ENCODE peak calls at places on chromosomes 4 and X, in six cellular contexts. P, J, V, O, Z and T are unnamed samples.

GRCh38 chr4:152938237-152938969 is 2.3 kb downstream of the FHDC1 start:
- ATAC-seq in P (no peak), J (no peak), V (no peak), O (no peak), Z (no peak), T (no peak)

GRCh38 chr4:110193822-110194761 is 4.3 kb downstream of the ELOVL6 start:
- ATAC-seq in P (peak), J (peak), V (peak), O (peak), Z (peak), T (peak)

GRCh38 chr4:87377816-87378215 is 13.2 kb downstream of the HSD17B11 start:
- ATAC-seq in P (no peak), J (no peak), V (no peak), O (no peak), Z (no peak), T (no peak)

GRCh38 chr4:2051086-2051485 is 8.0 kb upstream of the NAT8L start:
- ATAC-seq in P (no peak), J (no peak), V (no peak), O (no peak), Z (no peak), T (no peak)

GRCh38 chr4:165784672-165785071 is 88.4 kb upstream of the TLL1 start:
- ATAC-seq in P (no peak), J (no peak), V (peak), O (no peak), Z (no peak), T (peak)

GRCh38 chrX:73855546-73855945 is 292.5 kb downstream of the CHIC1 start:
- ATAC-seq in P (no peak), J (peak), V (no peak), O (peak), Z (peak), T (no peak)

GRCh38 chrX:153903991-153904957 is at the start of gene AVPR2:
- ATAC-seq in P (no peak), J (no peak), V (peak), O (no peak), Z (peak), T (peak)

GRCh38 chr4:9949573-9949972 is 71.7 kb downstream of the SLC2A9 start:
- ATAC-seq in P (no peak), J (no peak), V (no peak), O (no peak), Z (no peak), T (no peak)

GRCh38 chr4:41998019-41998418 is 7.7 kb downstream of the SLC30A9 start:
- ATAC-seq in P (no peak), J (no peak), V (no peak), O (no peak), Z (no peak), T (no peak)

GRCh38 chrX:7077910-7078245 is 69.6 kb upstream of the STS start:
- ATAC-seq in P (no peak), J (no peak), V (no peak), O (no peak), Z (no peak), T (no peak)

GRCh38 chrX:136863826-136864225 is 16.7 kb downstream of the RBMX start:
- ATAC-seq in P (no peak), J (no peak), V (no peak), O (no peak), Z (no peak), T (no peak)

GRCh38 chrX:136867518-136867917 is 13.0 kb downstream of the RBMX start:
- ATAC-seq in P (peak), J (peak), V (no peak), O (no peak), Z (no peak), T (no peak)

GRCh38 chrX:136866337-136867095 is 14.0 kb downstream of the RBMX start:
- ATAC-seq in P (peak), J (peak), V (no peak), O (peak), Z (no peak), T (peak)

GRCh38 chrX:136867096-136867491 is 13.4 kb downstream of the RBMX start:
- ATAC-seq in P (peak), J (no peak), V (no peak), O (no peak), Z (no peak), T (peak)

DNA sequence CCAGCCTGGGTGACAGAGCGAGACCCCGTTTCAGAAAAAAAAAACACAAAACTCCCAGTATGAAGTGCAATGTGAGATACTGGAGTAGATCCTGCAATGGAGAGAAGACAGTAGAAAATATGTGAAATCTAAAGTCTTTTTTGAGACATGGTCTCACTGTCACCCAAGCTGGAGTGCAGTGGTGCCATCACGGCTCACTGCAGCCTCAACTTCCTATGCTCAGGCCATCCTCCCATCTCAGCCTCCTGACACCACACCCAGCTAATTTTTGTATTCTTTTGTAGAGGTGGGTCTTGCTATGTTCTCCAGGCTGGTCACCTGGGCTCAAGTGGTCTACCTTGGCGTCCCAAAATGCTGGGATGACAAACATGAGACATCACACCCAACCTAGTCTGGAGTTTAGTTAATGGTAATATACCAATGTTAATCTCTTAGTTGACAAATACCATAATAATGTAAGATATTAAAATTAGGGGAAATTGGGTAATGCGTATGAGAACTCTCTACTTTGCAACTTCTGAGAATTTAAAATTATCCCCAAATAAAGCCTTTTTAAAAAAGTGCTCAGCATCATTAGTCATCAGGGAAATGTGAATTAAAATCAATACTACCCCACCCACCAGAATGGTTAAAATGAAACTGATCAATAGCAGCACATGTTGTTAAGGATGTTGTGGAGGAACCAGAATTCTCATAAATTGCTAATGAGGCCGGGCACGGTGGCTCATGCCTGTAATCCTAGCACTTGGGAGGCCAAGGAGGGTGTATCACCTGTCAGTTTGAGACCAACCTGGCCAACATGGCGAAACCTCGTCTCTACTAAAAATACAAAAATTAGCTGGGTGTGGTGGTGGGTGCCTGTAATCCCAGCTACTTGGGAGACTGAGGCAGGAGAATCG is 15.0 kb downstream of the RBMX start:
- ATAC-seq in P (no peak), J (peak), V (no peak), O (no peak), Z (no peak), T (no peak)
- TF ChIP-seq POLR2A in P (no peak), J (no peak), V (no peak), O (peak), Z (no peak), T (no peak)

DNA sequence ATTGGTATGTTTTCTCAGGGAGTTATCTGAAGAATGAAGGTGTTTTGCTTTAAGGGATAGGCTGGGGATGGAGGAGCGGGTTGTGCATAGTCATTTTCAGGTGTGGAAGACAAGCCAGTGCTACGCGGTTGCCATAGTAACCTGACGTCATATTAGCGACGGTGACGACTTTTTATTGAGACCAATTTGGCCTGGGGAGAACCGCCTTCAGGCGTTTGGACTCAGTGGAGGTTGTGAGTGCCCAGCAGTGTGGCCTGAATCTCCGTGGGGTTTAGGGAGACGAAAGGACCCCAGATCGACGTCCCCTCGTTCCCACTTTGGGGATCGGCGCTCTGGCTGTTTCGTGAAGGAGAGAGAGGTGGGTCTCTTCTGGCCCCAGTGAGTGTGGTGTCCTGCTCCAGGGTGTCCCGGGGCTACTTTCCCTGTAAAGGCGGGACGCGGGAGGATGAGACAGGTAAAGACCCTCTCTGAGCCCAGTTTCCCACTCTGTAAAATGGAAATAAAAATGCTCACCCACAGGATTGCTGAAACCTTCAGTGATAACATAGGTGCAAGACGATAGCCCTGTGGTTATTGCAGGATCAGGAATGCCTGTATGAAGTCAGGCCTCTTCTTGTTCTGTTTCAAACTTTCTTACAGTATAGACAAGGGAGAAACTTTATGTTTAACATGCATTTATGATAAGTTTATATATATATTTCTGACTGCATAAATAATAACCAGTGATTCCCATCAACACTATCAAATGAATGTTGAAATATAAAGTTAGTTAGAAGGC is 48.6 kb downstream of the GPRASP3 start:
- ATAC-seq in P (peak), J (peak), V (peak), O (peak), Z (peak), T (peak)
- TF ChIP-seq POLR2A in P (peak), J (peak), V (no peak), O (peak), Z (peak), T (no peak)

DNA sequence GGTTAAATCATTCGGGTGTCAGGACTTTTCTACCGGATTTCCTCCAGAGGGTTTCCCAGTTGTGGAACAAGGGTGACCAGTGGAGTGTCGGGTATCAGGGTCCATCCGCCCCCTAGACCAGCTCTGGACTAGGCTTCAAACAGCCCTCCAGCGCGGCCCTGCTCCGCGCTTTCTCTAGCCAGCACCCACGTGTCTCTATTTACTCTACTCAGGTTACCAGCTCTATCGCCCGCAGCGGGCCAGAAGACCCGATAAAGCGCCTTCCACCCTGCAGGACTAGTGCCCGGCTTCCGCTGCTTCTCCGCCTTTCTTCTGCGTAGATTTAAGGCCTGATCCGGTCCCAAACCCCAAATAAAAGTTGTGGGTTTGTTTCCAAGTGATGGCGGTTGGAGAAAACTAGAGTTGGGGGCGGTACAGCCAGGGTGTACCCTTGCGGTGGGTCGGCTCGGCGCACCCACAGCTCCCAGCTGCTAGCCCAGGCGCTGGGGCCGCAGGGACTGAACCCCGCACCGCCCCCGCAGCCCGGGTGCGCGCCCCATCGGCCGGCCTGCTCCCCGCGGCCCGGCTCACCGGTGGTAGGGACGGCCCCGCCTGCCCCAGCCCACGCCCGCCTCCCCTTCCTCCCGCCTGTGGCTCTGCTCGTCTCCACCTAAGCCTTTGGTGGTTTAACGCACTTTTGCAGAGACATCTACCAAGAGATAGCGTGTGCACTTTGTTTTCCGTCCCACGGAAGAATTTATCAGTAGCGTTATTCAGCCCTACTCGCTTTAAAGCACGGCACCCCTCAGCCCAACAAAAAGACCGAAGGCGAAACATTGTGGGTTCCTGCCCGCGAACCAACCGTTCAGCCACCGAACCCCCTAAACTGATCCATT is 2.1 kb downstream of the LEF1 start:
- ATAC-seq in P (peak), J (no peak), V (no peak), O (peak), Z (peak), T (no peak)
- TF ChIP-seq POLR2A in P (no peak), J (no peak), V (no peak), O (no peak), Z (no peak), T (no peak)

GRCh38 chr4:121876070-121876469 is 5.8 kb upstream of the BBS7 start:
- ATAC-seq in P (no peak), J (no peak), V (no peak), O (no peak), Z (no peak), T (no peak)

GRCh38 chr4:121873604-121874003 is 3.3 kb upstream of the BBS7 start:
- ATAC-seq in P (no peak), J (no peak), V (no peak), O (no peak), Z (no peak), T (no peak)

GRCh38 chr4:121875663-121876062 is 5.4 kb upstream of the BBS7 start:
- ATAC-seq in P (no peak), J (no peak), V (no peak), O (no peak), Z (no peak), T (no peak)

DNA sequence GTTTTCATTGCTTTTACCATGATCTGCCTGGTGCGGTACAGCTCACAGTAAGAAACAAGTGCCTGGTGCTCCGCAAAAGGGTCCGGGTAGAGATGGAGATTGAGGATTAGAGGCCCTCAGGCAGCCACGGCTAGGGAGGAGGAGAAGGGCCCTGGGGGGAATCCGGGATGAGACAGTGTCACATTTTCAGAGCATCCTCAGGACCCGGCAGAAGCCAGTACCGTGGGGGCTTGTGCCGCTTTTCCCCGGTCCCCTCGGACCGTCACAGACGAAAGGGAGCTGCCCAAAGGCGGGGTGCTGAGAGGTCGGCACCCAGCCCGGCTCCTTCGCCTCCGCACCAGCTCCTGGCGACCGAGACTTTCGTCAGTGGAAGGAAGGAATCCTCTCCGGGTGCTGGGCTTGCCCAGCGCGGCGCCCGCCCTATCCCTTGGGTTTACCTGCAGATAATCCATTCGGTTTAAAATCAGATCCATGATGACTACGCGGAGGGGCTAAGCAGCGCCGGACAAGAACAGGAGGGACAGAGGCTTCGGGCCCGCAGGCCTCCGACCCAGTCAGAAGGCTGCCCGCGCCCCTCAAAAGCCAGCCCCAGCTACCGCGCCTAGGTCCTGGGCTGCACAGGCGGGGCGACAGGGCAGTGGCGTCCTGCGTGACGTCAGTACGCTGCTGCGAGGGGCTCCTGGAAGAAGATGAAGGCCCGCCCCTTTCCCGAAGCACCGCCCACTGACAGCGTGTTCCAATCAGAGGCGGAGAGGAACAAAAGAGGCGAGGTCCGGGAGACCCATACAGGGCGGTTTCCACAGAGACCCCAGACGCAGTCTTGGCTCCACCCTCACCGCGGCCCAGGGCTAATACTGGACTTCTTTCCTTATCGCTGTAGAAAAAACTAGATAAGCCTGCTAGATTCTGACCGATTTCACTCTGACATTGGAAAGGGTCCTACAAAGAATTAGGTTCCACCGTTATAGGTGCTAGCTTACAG is at the start of gene BBS7:
- ATAC-seq in P (peak), J (peak), V (peak), O (peak), Z (peak), T (peak)
- TF ChIP-seq POLR2A in P (peak), J (peak), V (peak), O (peak), Z (peak), T (peak)

DNA sequence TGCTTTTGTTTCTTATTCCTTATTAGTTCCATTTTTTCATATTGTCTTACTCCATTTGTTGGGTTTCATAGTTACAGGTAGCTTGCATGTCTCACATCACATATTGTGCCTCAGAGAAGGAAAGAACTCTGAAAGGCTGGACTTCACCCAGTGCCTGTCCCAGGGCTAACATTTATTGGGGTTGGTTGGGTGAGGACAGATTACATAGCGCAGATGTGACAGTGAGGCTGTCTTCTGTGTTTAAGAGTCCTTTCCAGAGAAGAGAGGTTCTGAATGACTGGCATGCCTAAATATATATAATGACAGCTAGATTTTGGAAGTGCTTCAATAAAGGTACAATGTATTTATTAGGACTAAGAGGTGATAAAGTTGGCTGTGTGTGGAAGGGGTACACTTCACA is 2.7 kb downstream of the ZNF330 start:
- ATAC-seq in P (no peak), J (no peak), V (no peak), O (no peak), Z (no peak), T (no peak)
- TF ChIP-seq POLR2A in P (no peak), J (no peak), V (no peak), O (no peak), Z (no peak), T (no peak)

DNA sequence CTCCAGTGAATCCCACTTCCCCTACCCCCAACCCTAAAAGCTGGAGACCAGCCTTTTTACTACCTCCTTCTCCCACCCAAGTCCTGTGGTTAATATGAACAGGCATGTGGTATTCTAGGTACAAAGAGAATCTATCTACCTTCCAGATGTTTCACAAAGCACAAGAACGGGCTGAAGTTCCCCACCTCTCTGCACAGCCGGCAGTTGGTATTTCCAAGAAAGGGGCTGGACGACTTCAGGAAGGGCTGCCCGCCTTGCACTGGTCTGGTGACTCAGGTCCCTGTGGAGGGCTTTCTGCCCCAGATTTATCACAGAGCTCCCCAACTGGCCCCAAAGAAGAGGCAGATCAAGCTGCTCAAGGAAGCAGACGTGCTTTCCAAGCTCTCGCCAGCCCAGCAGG is 4.5 kb downstream of the FAM47E start:
- ATAC-seq in P (no peak), J (no peak), V (no peak), O (no peak), Z (no peak), T (no peak)
- TF ChIP-seq POLR2A in P (no peak), J (no peak), V (no peak), O (no peak), Z (no peak), T (no peak)

DNA sequence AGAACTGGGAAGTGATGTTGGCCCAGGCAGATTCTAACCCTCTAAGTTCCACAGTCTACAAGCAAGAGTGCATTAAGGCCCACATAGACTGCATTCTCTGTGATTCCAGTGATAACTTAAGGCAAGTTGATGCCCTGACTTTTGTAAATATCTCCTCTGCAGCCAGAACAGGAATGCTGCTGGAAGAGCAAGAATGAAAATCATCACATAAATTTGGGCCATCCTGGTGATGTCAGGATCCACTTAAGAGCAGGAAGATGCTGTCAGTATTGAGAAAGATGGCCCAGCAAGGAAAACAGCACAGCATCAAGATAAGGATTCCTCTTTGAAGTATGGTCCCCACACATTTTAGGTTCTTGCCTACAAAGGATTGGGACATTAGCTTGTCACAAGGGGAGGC is 52.4 kb downstream of the TMPRSS11F start:
- ATAC-seq in P (no peak), J (no peak), V (no peak), O (no peak), Z (no peak), T (no peak)
- TF ChIP-seq POLR2A in P (no peak), J (no peak), V (no peak), O (no peak), Z (no peak), T (no peak)

GRCh38 chrX:49174723-49175122 is 3.0 kb downstream of the PLP2 start:
- ATAC-seq in P (no peak), J (no peak), V (no peak), O (no peak), Z (no peak), T (no peak)

GRCh38 chrX:49175875-49176274 is 4.2 kb downstream of the PLP2 start:
- ATAC-seq in P (no peak), J (no peak), V (no peak), O (no peak), Z (no peak), T (no peak)

GRCh38 chrX:49175435-49175834 is 3.7 kb downstream of the PLP2 start:
- ATAC-seq in P (no peak), J (no peak), V (no peak), O (no peak), Z (no peak), T (no peak)

GRCh38 chrX:49172280-49172780 is 632 bp downstream of the PLP2 start:
- ATAC-seq in P (peak), J (peak), V (peak), O (no peak), Z (peak), T (peak)

GRCh38 chrX:49171752-49172279 is at the start of gene PLP2:
- ATAC-seq in P (peak), J (peak), V (peak), O (peak), Z (peak), T (peak)
- TF ChIP-seq POLR2A in P (peak), J (peak), V (no peak), O (no peak), Z (peak), T (peak)

GRCh38 chrX:47193475-47194241 is at the start of gene UBA1:
- ATAC-seq in P (peak), J (peak), V (peak), O (peak), Z (peak), T (peak)
- TF ChIP-seq POLR2A in P (peak), J (peak), V (peak), O (peak), Z (peak), T (peak)

GRCh38 chr4:184473265-184473514 is 1.2 kb downstream of the IRF2 start:
- ATAC-seq in P (peak), J (no peak), V (no peak), O (no peak), Z (no peak), T (peak)
- TF ChIP-seq POLR2A in P (no peak), J (no peak), V (no peak), O (no peak), Z (peak), T (no peak)